ENCODE peak calls at places on chromosomes 5 and 9, in nine cellular contexts. S is activated CD8-positive, alpha-beta memory T cell treated with anti-CD3 and anti-CD28 coated beads for 4 hours; J is neural crest cell; A is right cardiac atrium; L is cerebellum; H is HT1080; Q is NCI-H345; O is BJ; K is mesothelial cell of epicardium. C is an unnamed sample.

GRCh38 chr5:69252437-69252836 is 17.8 kb downstream of the CDK7 start:
- DNase-seq in Q (no peak), O (no peak), J (no peak), K (no peak), S (no peak), H (no peak), A (no peak), L (no peak), C (no peak)

GRCh38 chr9:108687360-108687981 is 168.3 kb downstream of the ACTL7B start:
- DNase-seq in J (no peak), O (no peak), A (no peak), S (no peak), K (no peak), Q (no peak), H (peak; percentile 7), L (no peak), C (no peak)

GRCh38 chr5:97778451-97778850 is 595.4 kb upstream of the RIOK2 start:
- DNase-seq in L (no peak), J (no peak), H (no peak), Q (no peak), S (no peak), O (no peak), K (no peak), A (no peak), C (no peak)

GRCh38 chr5:102289251-102289899 is 6.7 kb downstream of the SLCO4C1 start:
- DNase-seq in L (no peak), S (no peak), K (no peak), Q (no peak), A (no peak), O (no peak), J (no peak), H (no peak), C (no peak)

GRCh38 chr9:33161011-33161588 is 6.0 kb downstream of the B4GALT1 start:
- DNase-seq in Q (no peak), K (no peak), L (no peak), J (no peak), H (peak; percentile 99), S (no peak), O (peak; percentile 97), A (peak; percentile 66), C (peak; percentile 46)

GRCh38 chr5:107474724-107475489 is 195.8 kb downstream of the EFNA5 start:
- DNase-seq in K (no peak), L (no peak), H (peak; percentile 22), J (no peak), O (no peak), S (no peak), A (no peak), Q (no peak), C (no peak)

GRCh38 chr5:162699361-162699760 is 631.8 kb downstream of the GABRG2 start:
- DNase-seq in S (no peak), A (no peak), K (no peak), L (no peak), Q (no peak), O (no peak), J (no peak), H (no peak), C (no peak)

GRCh38 chr9:29555452-29555851 is 1982.2 kb upstream of the C9orf72 start:
- DNase-seq in Q (no peak), H (no peak), J (no peak), O (no peak), L (no peak), K (no peak), S (no peak), A (no peak), C (no peak)

GRCh38 chr5:2253063-2253653 is 370.4 kb upstream of the IRX4 start:
- DNase-seq in A (no peak), O (no peak), S (no peak), J (no peak), L (no peak), K (no peak), H (no peak), Q (no peak), C (no peak)

GRCh38 chr5:138653502-138653901 is 78.3 kb upstream of the HSPA9 start:
- DNase-seq in J (no peak), H (peak; percentile 55), A (no peak), L (no peak), S (no peak), O (no peak), K (no peak), Q (no peak), C (no peak)

GRCh38 chr9:91247278-91247677 is 114.4 kb downstream of the AUH start:
- DNase-seq in H (no peak), K (no peak), Q (no peak), O (no peak), A (no peak), S (no peak), L (no peak), J (no peak), C (no peak)

GRCh38 chr5:54013556-54014157 is 296.7 kb downstream of the ARL15 start:
- DNase-seq in J (no peak), H (peak; percentile 89), L (no peak), A (peak; percentile 32), Q (no peak), S (no peak), K (no peak), O (peak; percentile 53), C (no peak)

GRCh38 chr5:33470544-33470943 is 29.8 kb downstream of the TARS1 start:
- DNase-seq in A (no peak), J (no peak), O (no peak), H (peak; percentile 50), S (no peak), K (no peak), Q (peak; percentile 48), L (no peak), C (no peak)

GRCh38 chr5:169602535-169602934 is 19.0 kb downstream of the SPDL1 start:
- DNase-seq in O (peak; percentile 54), S (no peak), K (no peak), J (no peak), A (no peak), Q (no peak), H (no peak), L (no peak), C (no peak)

GRCh38 chr5:177426566-177427210 is at the start of gene GRK6:
- DNase-seq in A (peak; percentile 41), Q (peak; percentile 54), S (no peak), J (no peak), K (peak; percentile 65), H (no peak), O (no peak), L (no peak), C (peak; percentile 76)

GRCh38 chr5:75965292-75965691 is 117.9 kb upstream of the SV2C start:
- DNase-seq in A (no peak), L (no peak), S (no peak), J (no peak), O (no peak), H (no peak), K (no peak), Q (no peak), C (no peak)